ENCODE peak calls at places on chromosomes 4 and X, in seven cellular contexts. X is H9, H is mesendoderm, P is IMR-90, L is neuronal stem cell, C is mesenchymal stem cell, Y is H1. R is an unnamed sample.

GRCh38 chr4:122764808-122765189 is 32.3 kb downstream of the BBS12 start:
- DNase-seq in X (no peak), H (no peak), P (peak), C (peak), L (no peak), Y (no peak), R (peak)

GRCh38 chr4:185395255-185395955 is at the start of gene LRP2BP:
- DNase-seq in Y (no peak), P (no peak), X (no peak), C (peak), H (no peak), L (no peak), R (no peak)

GRCh38 chr4:109730294-109731051 is 603 bp upstream of the PLA2G12A start:
- DNase-seq in H (peak), C (peak), Y (peak), L (peak), P (peak), X (no peak), R (peak)

GRCh38 chr4:112523764-112524505 is 8.0 kb upstream of the NEUROG2 start:
- DNase-seq in L (peak), X (peak), Y (peak), P (no peak), H (peak), C (peak), R (peak)

GRCh38 chr4:5821665-5822358 is 71.1 kb downstream of the CRMP1 start:
- DNase-seq in C (no peak), L (peak), Y (peak), H (peak), P (no peak), X (peak), R (no peak)

GRCh38 chr4:76420901-76421581 is at the start of gene CCDC158:
- DNase-seq in C (no peak), H (no peak), L (no peak), Y (no peak), X (no peak), P (no peak), R (no peak)

GRCh38 chr4:122827899-122828601 is 1.4 kb downstream of the FGF2 start:
- DNase-seq in P (peak), X (peak), H (peak), C (peak), Y (peak), L (peak), R (peak)

GRCh38 chrX:65607070-65607742 is 60.2 kb upstream of the MSN start:
- DNase-seq in L (no peak), C (peak), P (peak), Y (no peak), H (no peak), X (no peak), R (no peak)

GRCh38 chr4:100095729-100096595 is 94.3 kb downstream of the DDIT4L start:
- DNase-seq in P (peak), L (peak), H (peak), Y (no peak), X (peak), C (peak), R (peak)

GRCh38 chr4:150149381-150149780 is 71.1 kb downstream of the DCLK2 start:
- DNase-seq in X (no peak), P (no peak), C (no peak), H (no peak), L (no peak), Y (no peak), R (no peak)

GRCh38 chr4:154366956-154367355 is 124.6 kb downstream of the DCHS2 start:
- DNase-seq in X (peak), L (no peak), P (no peak), Y (no peak), H (peak), C (no peak), R (no peak)

GRCh38 chr4:153346563-153346962 is 2.1 kb downstream of the MND1 start:
- DNase-seq in X (no peak), P (peak), Y (no peak), H (peak), L (peak), C (no peak), R (no peak)

GRCh38 chr4:132123870-132124623 is 1025.0 kb upstream of the PCDH10 start:
- DNase-seq in L (no peak), H (no peak), C (peak), P (peak), X (peak), Y (peak), R (peak)

GRCh38 chr4:112604590-112604989 is 32.1 kb downstream of the ZGRF1 start:
- DNase-seq in X (no peak), L (peak), Y (peak), P (peak), C (peak), H (peak), R (peak)

GRCh38 chr4:78644744-78645330 is 93.3 kb downstream of the ANXA3 start:
- DNase-seq in H (peak), C (peak), Y (no peak), P (peak), X (peak), L (no peak), R (peak)

GRCh38 chr4:7769936-7770674 is 169.6 kb downstream of the AFAP1 start:
- DNase-seq in Y (peak), X (no peak), C (no peak), L (peak), H (peak), P (peak), R (no peak)

GRCh38 chr4:159390648-159391047 is 287.8 kb downstream of the RAPGEF2 start:
- DNase-seq in Y (no peak), L (no peak), X (no peak), C (peak), H (no peak), P (peak), R (no peak)

GRCh38 chr4:98661356-98662054 is 3.1 kb upstream of the TSPAN5 start:
- DNase-seq in L (peak), Y (no peak), C (peak), H (peak), P (peak), X (no peak), R (peak)

GRCh38 chr4:2292679-2293108 is 30.8 kb upstream of the MXD4 start:
- DNase-seq in L (no peak), P (peak), X (no peak), H (no peak), Y (no peak), C (no peak), R (no peak)

GRCh38 chr4:142721187-142721586 is 124.9 kb downstream of the INPP4B start:
- DNase-seq in Y (no peak), L (no peak), C (no peak), X (no peak), H (no peak), P (peak), R (no peak)

GRCh38 chrX:48083212-48083611 is 11.8 kb upstream of the ZNF630 start:
- DNase-seq in P (peak), L (peak), Y (peak), C (peak), H (peak), X (peak), R (peak)

GRCh38 chr4:177434667-177435066 is 7.6 kb downstream of the AGA start:
- DNase-seq in Y (no peak), C (no peak), H (no peak), L (no peak), X (no peak), P (no peak), R (peak)

GRCh38 chr4:152352645-152353116 is 183.2 kb downstream of the FBXW7 start:
- DNase-seq in L (peak), Y (no peak), C (peak), H (peak), P (peak), X (peak), R (peak)

GRCh38 chr4:65670331-65671031 is at the start of gene EPHA5:
- DNase-seq in L (peak), P (peak), C (peak), Y (peak), H (peak), X (peak), R (peak)

GRCh38 chrX:44731160-44731559 is 112.7 kb upstream of the DUSP21 start:
- DNase-seq in Y (no peak), H (no peak), P (peak), X (no peak), C (no peak), L (no peak), R (no peak)

GRCh38 chrX:24019448-24019847 is 7.5 kb downstream of the KLHL15 start:
- DNase-seq in L (no peak), X (no peak), H (no peak), P (no peak), C (no peak), Y (no peak), R (no peak)
- H3K4me2 ChIP-seq in L (no peak), X (no peak), H (no peak), P (no peak), C (no peak), Y (no peak), R (no peak)

DNA sequence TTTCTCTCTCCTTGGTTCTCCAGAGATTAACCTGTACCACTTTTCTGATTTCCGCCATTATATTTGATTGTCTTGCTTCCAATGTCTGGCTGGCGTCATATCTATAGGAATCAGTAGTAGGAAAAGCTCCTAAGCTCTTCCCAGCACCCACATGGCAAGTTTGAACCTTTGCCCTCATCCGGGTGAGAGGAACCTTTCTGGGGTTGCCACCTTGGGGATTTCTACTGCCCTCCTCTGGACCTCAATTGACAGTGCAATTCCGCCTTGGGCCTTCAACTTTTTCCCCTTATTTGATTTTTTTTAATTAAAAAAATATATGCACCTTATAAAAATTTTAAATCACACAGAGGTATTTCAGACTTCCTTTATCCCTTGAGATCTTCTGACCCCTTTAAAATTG is 2.0 kb upstream of the CXorf66 start:
- DNase-seq in H (peak), C (no peak), X (no peak), L (no peak), Y (no peak), P (no peak), R (peak)
- H4K8ac ChIP-seq in H (no peak), C (no peak), X (no peak), L (no peak), Y (no peak), P (no peak), R (no peak)

DNA sequence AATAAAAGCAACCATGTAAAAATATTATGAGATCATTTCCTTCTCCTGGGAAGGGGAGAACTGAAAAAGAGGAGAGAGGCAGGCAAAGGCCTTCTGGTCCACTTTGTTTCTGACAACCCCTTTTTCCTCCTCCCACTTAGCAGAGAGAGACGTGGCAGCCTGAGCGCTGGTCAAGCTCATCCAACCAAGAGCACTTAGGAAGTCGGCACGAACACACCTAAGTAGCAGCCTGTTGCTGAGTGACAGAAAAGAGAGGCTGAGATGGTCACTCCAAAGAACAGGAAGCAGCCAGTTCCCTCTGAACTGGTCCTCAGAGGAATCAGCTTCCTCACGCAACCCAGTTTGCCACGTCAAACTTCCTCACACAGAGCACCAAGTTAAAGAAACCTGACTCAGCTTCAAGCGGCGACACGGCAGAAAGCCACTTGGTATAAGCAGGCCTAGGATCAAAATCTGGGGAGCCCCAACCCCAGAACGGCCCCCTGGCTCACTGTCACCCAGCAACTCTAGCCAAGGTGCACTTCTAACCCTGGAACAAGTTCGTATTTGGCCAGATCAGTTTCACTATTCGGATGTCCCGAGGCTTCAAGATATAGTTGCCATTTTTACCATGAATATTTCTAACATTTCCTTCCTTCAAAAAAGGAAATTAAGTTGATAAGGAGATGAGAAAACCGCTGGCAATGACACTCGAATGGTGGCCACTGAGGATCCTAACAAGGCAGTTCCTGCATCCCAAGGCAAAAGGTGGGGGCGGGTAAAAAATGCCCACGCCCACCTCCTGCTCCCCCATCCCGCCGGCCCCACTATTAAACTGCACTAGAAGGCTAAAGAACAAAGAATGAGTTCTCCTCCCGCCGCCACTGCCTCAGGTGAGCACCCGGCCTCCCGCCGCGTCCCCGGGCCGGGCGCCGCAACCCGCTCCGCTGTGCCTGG is 698 bp downstream of the SEC24D start:
- DNase-seq in X (peak), H (peak), P (peak), C (peak), Y (no peak), L (peak), R (peak)
- H2BK120ac ChIP-seq in X (no peak), H (no peak), P (peak), C (peak), Y (no peak), L (no peak), R (peak)

GRCh38 chr4:38099908-38100407 is 139.8 kb downstream of the PTTG2 start:
- DNase-seq in H (no peak), Y (no peak), L (no peak), P (peak), X (no peak), C (peak), R (peak)

GRCh38 chr4:38099020-38099600 is 138.9 kb downstream of the PTTG2 start:
- DNase-seq in Y (no peak), L (no peak), X (no peak), C (no peak), P (no peak), H (no peak), R (peak)

GRCh38 chr4:38101563-38101962 is 141.4 kb downstream of the PTTG2 start:
- DNase-seq in P (peak), L (no peak), H (no peak), X (no peak), C (no peak), Y (no peak), R (peak)

GRCh38 chr4:38102942-38103604 is 142.9 kb downstream of the PTTG2 start:
- DNase-seq in Y (no peak), L (no peak), C (no peak), H (no peak), P (no peak), X (no peak), R (no peak)

GRCh38 chr4:38100474-38101255 is 140.5 kb downstream of the PTTG2 start:
- DNase-seq in H (no peak), P (no peak), X (no peak), L (no peak), C (no peak), Y (no peak), R (peak)
- H3K4me2 ChIP-seq in H (no peak), P (no peak), X (no peak), L (no peak), C (no peak), Y (no peak), R (no peak)

GRCh38 chr4:83036991-83037390 is 2.0 kb downstream of the COPS4 start:
- DNase-seq in X (no peak), H (no peak), Y (no peak), C (no peak), P (no peak), L (no peak), R (no peak)

GRCh38 chr4:83029688-83030087 is 5.3 kb upstream of the COPS4 start:
- DNase-seq in L (no peak), X (no peak), Y (no peak), H (no peak), P (no peak), C (no peak), R (no peak)

GRCh38 chr4:83028976-83029375 is 6.0 kb upstream of the COPS4 start:
- DNase-seq in Y (no peak), H (no peak), P (no peak), C (no peak), L (no peak), X (no peak), R (no peak)

GRCh38 chr4:83040269-83040668 is 5.3 kb downstream of the COPS4 start:
- DNase-seq in H (peak), X (no peak), L (no peak), P (no peak), Y (no peak), C (no peak), R (no peak)

DNA sequence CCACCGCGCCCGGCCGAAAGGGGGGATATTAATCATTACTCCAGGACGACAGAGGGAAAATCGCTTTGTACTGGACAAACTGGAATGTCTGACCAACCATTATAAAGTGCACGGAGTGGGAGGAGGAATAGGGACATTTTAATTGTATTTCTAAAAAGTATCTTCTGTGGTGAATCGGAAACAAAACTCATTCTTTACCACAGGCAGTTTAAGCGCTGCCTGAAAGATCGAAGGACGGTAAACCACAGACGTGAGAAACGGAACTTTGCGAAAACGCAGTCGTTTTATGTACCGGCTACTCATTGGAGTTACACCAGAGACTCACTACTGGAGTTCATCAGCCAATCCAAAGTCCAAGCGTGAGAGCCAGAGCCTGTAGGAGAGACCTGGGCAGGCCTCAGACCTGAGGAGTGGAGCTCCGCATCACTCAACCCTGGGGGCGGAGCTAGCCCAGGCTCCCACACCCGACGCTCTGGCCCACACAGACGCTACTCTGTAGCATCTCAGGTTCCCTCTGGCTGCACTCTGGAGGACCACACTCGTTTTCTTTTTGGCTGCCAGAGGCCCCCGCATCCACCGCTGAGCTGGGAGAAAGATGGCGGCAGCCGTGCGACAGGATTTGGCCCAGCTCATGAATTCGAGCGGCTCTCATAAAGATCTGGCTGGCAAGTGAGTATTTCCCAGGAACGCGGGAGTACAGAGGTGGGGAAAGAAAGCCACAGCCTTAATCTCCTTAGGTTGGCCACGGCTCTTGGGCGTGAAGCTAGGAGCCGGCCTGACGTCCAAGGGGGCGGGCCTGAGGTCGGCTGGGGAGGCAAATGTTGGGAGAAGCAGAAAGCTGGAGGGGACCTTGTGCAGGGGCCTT is at the start of gene COPS4:
- DNase-seq in C (peak), Y (peak), H (peak), L (peak), X (peak), P (peak), R (peak)
- H4K8ac ChIP-seq in C (peak), Y (peak), H (no peak), L (no peak), X (no peak), P (peak), R (peak)

GRCh38 chrX:55908685-55909212 is 191.2 kb downstream of the RRAGB start:
- DNase-seq in L (peak), X (peak), H (peak), C (peak), P (no peak), Y (peak), R (peak)

DNA sequence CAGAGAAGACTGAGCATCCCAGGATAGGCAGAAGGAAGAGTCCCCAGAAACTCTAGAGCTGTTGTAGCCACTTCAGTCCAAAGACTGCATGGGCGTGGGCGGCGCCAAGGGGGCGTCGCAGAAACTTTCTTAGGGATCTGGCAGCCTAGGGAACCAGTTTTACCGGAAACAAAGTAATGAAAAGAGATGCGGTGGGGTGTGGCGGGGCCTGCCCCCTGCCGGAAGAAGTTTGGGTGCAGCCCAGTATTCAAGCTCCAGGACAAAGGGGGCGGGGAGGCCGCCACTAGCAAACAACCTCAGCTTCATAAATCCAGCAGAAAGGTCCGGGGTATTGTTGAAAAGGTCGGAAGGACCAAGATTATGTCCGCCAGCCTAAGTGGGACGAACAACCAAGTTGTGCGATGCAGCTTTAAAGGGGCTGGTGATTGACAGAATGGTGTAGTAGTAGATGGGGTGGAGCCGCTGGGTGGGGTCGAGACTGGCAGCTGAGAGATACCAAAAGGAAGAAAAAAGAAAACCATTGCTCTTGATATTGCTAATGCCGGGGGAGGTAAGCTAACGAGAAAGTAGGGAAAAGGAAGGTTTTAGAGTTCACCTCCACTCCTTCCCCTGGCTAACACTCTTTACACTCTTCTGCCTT is 190.5 kb downstream of the RRAGB start:
- DNase-seq in X (peak), P (no peak), L (peak), Y (peak), C (peak), H (peak), R (peak)
- H2BK120ac ChIP-seq in X (no peak), P (no peak), L (no peak), Y (no peak), C (no peak), H (no peak), R (peak)

DNA sequence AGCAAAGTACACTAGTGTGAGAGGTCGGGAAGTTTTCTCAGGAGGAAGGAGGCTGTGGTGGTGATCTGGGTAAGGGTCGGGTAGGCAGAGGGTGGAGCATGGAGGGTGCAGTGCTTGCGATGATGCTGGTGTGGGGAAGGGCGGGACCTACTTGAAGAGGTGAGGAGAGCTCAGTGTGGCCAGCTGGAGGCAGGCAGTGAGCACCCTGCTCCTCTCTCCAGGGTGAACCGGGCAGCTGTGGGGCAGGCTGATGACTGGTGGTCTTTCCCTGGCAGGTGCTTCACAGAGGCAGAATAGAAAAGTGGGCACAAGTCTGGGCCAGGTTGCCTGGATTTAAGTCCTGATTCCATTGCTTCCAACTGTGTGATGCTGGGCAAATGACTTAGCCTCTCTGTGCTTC is 73.0 kb downstream of the NSUN7 start:
- DNase-seq in Y (peak), H (no peak), L (no peak), C (no peak), P (no peak), X (peak), R (no peak)
- H3K4me2 ChIP-seq in Y (no peak), H (no peak), L (no peak), C (no peak), P (no peak), X (no peak), R (no peak)